ENCODE peak calls at places on chromosome 7, in seven cellular contexts. Z is body of pancreas, H is OCI-LY7, E is lower lobe of right lung, X is PC-3, N is right lobe of liver, Y is psoas muscle. P is an unnamed sample.

GRCh38 chr7:24059775-24060174 is 224.2 kb upstream of the NPY start:
- DNase-seq in Z (no peak), H (no peak), E (no peak), X (no peak), N (no peak), Y (no peak), P (no peak)

GRCh38 chr7:7131273-7131672 is 51.1 kb upstream of the C1GALT1 start:
- DNase-seq in Z (no peak), H (no peak), E (no peak), X (no peak), N (no peak), Y (no peak), P (no peak)

GRCh38 chr7:66669088-66669487 is 40.4 kb downstream of the KCTD7 start:
- DNase-seq in Z (no peak), H (no peak), E (no peak), X (no peak), N (peak; percentile 34), Y (no peak), P (no peak)

GRCh38 chr7:1567893-1568292 is 1.9 kb downstream of the PSMG3 start:
- DNase-seq in Z (no peak), H (no peak), E (no peak), X (peak; percentile 84), N (no peak), Y (no peak), P (no peak)

GRCh38 chr7:135993950-135994349 is 16.8 kb upstream of the MTPN start:
- DNase-seq in Z (no peak), H (no peak), E (no peak), X (no peak), N (no peak), Y (no peak), P (no peak)

GRCh38 chr7:44310221-44310848 is 15.1 kb downstream of the CAMK2B start:
- DNase-seq in Z (no peak), H (no peak), E (no peak), X (no peak), N (no peak), Y (no peak), P (no peak)

GRCh38 chr7:137731436-137731835 is 115.3 kb downstream of the DGKI start:
- DNase-seq in Z (no peak), H (no peak), E (no peak), X (no peak), N (no peak), Y (no peak), P (no peak)

GRCh38 chr7:87234949-87235348 is 15.4 kb upstream of the TMEM243 start:
- DNase-seq in Z (no peak), H (no peak), E (no peak), X (peak; percentile 67), N (no peak), Y (no peak), P (no peak)

GRCh38 chr7:121099572-121099971 is 111.1 kb downstream of the CPED1 start:
- DNase-seq in Z (no peak), H (peak; percentile 5), E (no peak), X (peak; percentile 56), N (no peak), Y (no peak), P (no peak)

GRCh38 chr7:69612981-69613380 is 14.7 kb downstream of the AUTS2 start:
- DNase-seq in Z (no peak), H (no peak), E (no peak), X (no peak), N (no peak), Y (no peak), P (no peak)

GRCh38 chr7:98354511-98355249 is 46.2 kb downstream of the BAIAP2L1 start:
- DNase-seq in Z (no peak), H (no peak), E (peak; percentile 75), X (peak; percentile 96), N (no peak), Y (no peak), P (no peak)

GRCh38 chr7:77537595-77538185 is 595 bp downstream of the PTPN12 start:
- DNase-seq in Z (peak; percentile 47), H (peak; percentile 34), E (peak; percentile 64), X (peak; percentile 29), N (peak; percentile 58), Y (no peak), P (peak; percentile 76)

GRCh38 chr7:151058766-151059361 is 525 bp upstream of the SLC4A2 start:
- DNase-seq in Z (peak; percentile 23), H (peak; percentile 41), E (no peak), X (peak; percentile 30), N (no peak), Y (no peak), P (peak; percentile 71)

GRCh38 chr7:151056286-151057037 is 1.2 kb downstream of the CDK5 start:
- DNase-seq in Z (peak; percentile 49), H (peak; percentile 14), E (no peak), X (peak; percentile 20), N (no peak), Y (no peak), P (no peak)

GRCh38 chr7:151057989-151058765 is 480 bp upstream of the CDK5 start:
- DNase-seq in Z (peak; percentile 99), H (peak; percentile 99), E (peak; percentile 99), X (peak; percentile 98), N (peak; percentile 99), Y (peak; percentile 99), P (peak; percentile 99)

GRCh38 chr7:151057737-151057988 is at the start of gene CDK5:
- DNase-seq in Z (no peak), H (no peak), E (no peak), X (no peak), N (no peak), Y (no peak), P (no peak)

GRCh38 chr7:151057038-151057736 is 510 bp downstream of the CDK5 start:
- DNase-seq in Z (no peak), H (no peak), E (peak; percentile 66), X (no peak), N (no peak), Y (no peak), P (peak; percentile 46)
- H3K4me1 ChIP-seq in Z (peaks cover 42% of the 10 kb centered on the region), H (peaks cover 40% of the 10 kb centered on the region), E (peaks cover 44% of the 10 kb centered on the region), X (peaks cover 36% of the 10 kb centered on the region), N (peaks cover 25% of the 10 kb centered on the region), Y (peaks cover 28% of the 10 kb centered on the region), P (peaks cover 31% of the 10 kb centered on the region)

GRCh38 chr7:5428470-5429252 is 5.0 kb upstream of the TNRC18 start:
- DNase-seq in Z (peak; percentile 74), H (no peak), E (peak; percentile 72), X (peak; percentile 65), N (peak; percentile 85), Y (peak; percentile 77), P (no peak)
- H3K4me3 ChIP-seq in Z (peak overlapping the region; percentile 96), H (no peak overlapping the region), E (peak overlapping the region; percentile 96), X (peak overlapping the region; percentile 83), N (peak overlapping the region; percentile 92), Y (peak overlapping the region; percentile 99), P (no peak overlapping the region)

DNA sequence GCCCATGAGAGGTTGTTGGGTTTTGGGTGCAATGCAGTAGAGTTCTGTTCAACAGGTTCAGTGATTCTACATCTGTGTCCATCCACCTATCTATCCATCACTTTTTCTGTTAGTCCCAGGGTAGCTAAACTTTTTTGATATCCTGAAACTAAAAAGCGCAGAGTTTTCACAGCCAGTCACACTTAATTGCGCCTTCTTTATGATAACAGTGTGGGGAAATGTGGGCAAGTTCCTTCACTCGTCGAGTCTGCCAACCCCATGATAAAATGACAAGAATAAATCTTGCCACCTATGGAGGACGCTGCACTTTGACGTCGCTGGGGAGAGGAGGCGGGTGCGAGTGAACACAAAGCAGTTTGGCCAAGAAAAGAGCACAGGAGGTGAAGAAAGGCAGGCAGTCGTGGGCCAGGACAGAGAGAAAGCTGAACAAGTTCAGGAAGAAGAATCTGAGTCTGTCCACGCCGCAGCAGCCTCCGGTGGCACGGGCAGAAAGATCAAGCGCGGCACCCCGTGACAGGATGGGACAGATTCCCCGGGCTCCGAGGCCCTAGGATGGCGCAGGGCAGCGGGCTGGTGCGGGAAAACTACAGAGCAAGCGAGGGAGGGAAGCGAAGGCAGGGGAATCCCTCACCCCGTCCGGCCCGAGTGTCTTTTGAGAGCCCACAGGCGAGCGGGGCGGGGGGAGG is 9.2 kb downstream of the SP8 start:
- DNase-seq in Z (no peak), H (no peak), E (no peak), X (no peak), N (no peak), Y (no peak), P (no peak)
- H3K4me1 ChIP-seq in Z (peaks cover 13% of the 10 kb centered on the region), H (no peaks in the 10 kb centered on the region), E (peaks cover 11% of the 10 kb centered on the region), X (no peaks in the 10 kb centered on the region), N (no peaks in the 10 kb centered on the region), Y (no peaks in the 10 kb centered on the region), P (no peaks in the 10 kb centered on the region)

GRCh38 chr7:94394399-94395140 is at the start of gene COL1A2:
- DNase-seq in Z (peak; percentile 43), H (no peak), E (peak; percentile 57), X (peak; percentile 7), N (no peak), Y (peak; percentile 82), P (no peak)

GRCh38 chr7:94391716-94392390 is 2.8 kb upstream of the COL1A2 start:
- DNase-seq in Z (peak; percentile 8), H (no peak), E (no peak), X (no peak), N (no peak), Y (no peak), P (no peak)

GRCh38 chr7:94394058-94394398 is 667 bp upstream of the COL1A2 start:
- DNase-seq in Z (no peak), H (no peak), E (no peak), X (no peak), N (no peak), Y (peak; percentile 27), P (no peak)

GRCh38 chr7:94392391-94392782 is 2.3 kb upstream of the COL1A2 start:
- DNase-seq in Z (no peak), H (no peak), E (no peak), X (no peak), N (no peak), Y (no peak), P (no peak)

GRCh38 chr7:94393251-94393758 is 1.4 kb upstream of the COL1A2 start:
- DNase-seq in Z (no peak), H (no peak), E (no peak), X (no peak), N (no peak), Y (no peak), P (no peak)
- H3K4me3 ChIP-seq in Z (no peak overlapping the region), H (no peak overlapping the region), E (no peak overlapping the region), X (no peak overlapping the region), N (no peak overlapping the region), Y (no peak overlapping the region), P (no peak overlapping the region)

GRCh38 chr7:47502240-47502877 is 79.6 kb downstream of the TNS3 start:
- DNase-seq in Z (no peak), H (no peak), E (no peak), X (no peak), N (no peak), Y (no peak), P (no peak)
- H3K4me1 ChIP-seq in Z (peaks cover 60% of the 10 kb centered on the region), H (peaks cover 32% of the 10 kb centered on the region), E (peaks cover 48% of the 10 kb centered on the region), X (no peaks in the 10 kb centered on the region), N (peaks cover 32% of the 10 kb centered on the region), Y (peaks cover 26% of the 10 kb centered on the region), P (peaks cover 95% of the 10 kb centered on the region)

DNA sequence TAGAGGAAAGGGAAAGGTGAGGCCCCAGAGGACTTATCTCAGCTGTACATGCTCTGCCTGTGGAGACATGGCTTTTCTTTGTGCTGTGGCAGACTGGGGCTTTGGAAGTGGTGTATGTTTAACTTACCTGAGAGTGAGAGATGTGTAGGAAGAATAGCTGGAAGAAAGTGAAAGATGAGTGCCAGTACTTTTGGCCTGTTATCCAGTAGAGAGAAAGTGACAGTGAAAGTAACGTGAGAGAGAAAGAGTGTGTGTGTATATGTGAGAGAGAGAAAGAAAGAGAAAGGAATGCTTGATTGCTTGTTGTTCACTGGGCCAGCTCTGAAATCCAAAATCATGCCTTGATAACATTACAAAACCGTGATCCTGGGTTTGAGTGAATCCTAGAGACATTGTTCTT is 25.5 kb downstream of the MTURN start:
- DNase-seq in Z (no peak), H (no peak), E (no peak), X (no peak), N (no peak), Y (no peak), P (no peak)
- H3K4me3 ChIP-seq in Z (no peak overlapping the region), H (no peak overlapping the region), E (no peak overlapping the region), X (no peak overlapping the region), N (no peak overlapping the region), Y (no peak overlapping the region), P (peak overlapping the region; percentile 8)

P was measured in Karpas-422.